ENCODE peak calls at places on chromosomes 6 and 20, in six cellular contexts. D, B, R, G, L and M are unnamed samples. For H3K4me1, the result is how much of the 10 kb centered on the place peaks cover.

GRCh38 chr6:127402890-127403617 is 56.1 kb downstream of the KIAA0408 start:
- DNase-seq in D (no peak), B (no peak), R (no peak), G (no peak), L (no peak), M (peak)

GRCh38 chr6:21305827-21306469 is 287.6 kb upstream of the SOX4 start:
- DNase-seq in D (no peak), B (no peak), R (no peak), G (no peak), L (no peak), M (no peak)

GRCh38 chr20:45904583-45905504 is 7.1 kb downstream of the PLTP start:
- DNase-seq in D (no peak), B (no peak), R (no peak), G (no peak), L (no peak), M (no peak)

GRCh38 chr6:85449818-85450577 is at the start of gene NT5E:
- DNase-seq in D (peak), B (peak), R (peak), G (peak), L (peak), M (peak)

GRCh38 chr6:48068326-48069191 is 42.4 kb downstream of the PTCHD4 start:
- DNase-seq in D (no peak), B (no peak), R (no peak), G (peak), L (peak), M (no peak)

GRCh38 chr6:106450645-106451044 is 90.1 kb downstream of the CRYBG1 start:
- DNase-seq in D (no peak), B (no peak), R (no peak), G (no peak), L (no peak), M (no peak)

GRCh38 chr6:150514806-150515362 is 84.8 kb upstream of the PLEKHG1 start:
- DNase-seq in D (no peak), B (no peak), R (no peak), G (no peak), L (no peak), M (no peak)

GRCh38 chr6:25026723-25027122 is 91.0 kb upstream of the RIPOR2 start:
- DNase-seq in D (no peak), B (no peak), R (no peak), G (no peak), L (no peak), M (peak)

GRCh38 chr20:63836335-63837133 is 5.5 kb upstream of the ZBTB46 start:
- DNase-seq in D (no peak), B (no peak), R (no peak), G (no peak), L (no peak), M (no peak)

GRCh38 chr6:4358414-4359107 is 223.2 kb upstream of the ECI2 start:
- DNase-seq in D (peak), B (peak), R (peak), G (peak), L (peak), M (no peak)

GRCh38 chr6:35089935-35090505 is 51.1 kb downstream of the TCP11 start:
- DNase-seq in D (no peak), B (no peak), R (no peak), G (peak), L (peak), M (no peak)

GRCh38 chr6:143060806-143061596 is at the start of gene AIG1:
- DNase-seq in D (peak), B (peak), R (no peak), G (peak), L (no peak), M (no peak)

GRCh38 chr6:89368107-89368506 is 15.6 kb upstream of the UBE2J1 start:
- DNase-seq in D (no peak), B (peak), R (peak), G (peak), L (peak), M (peak)

GRCh38 chr6:127518710-127519468 is at the start of gene MTCL3:
- DNase-seq in D (no peak), B (no peak), R (peak), G (peak), L (no peak), M (no peak)

GRCh38 chr6:52645976-52646375 is 24.9 kb upstream of the TMEM14A start:
- DNase-seq in D (no peak), B (no peak), R (no peak), G (no peak), L (no peak), M (no peak)

GRCh38 chr20:45136911-45137310 is 12.6 kb upstream of the WFDC12 start:
- DNase-seq in D (no peak), B (no peak), R (no peak), G (no peak), L (no peak), M (no peak)

GRCh38 chr6:7101290-7101689 is 6.5 kb upstream of the RREB1 start:
- DNase-seq in D (no peak), B (no peak), R (no peak), G (no peak), L (no peak), M (no peak)

GRCh38 chr6:19804362-19805145 is 32.6 kb upstream of the ID4 start:
- DNase-seq in D (peak), B (peak), R (peak), G (peak), L (peak), M (peak)

GRCh38 chr6:118080547-118080946 is 173.5 kb downstream of the SLC35F1 start:
- DNase-seq in D (no peak), B (no peak), R (no peak), G (peak), L (no peak), M (no peak)

GRCh38 chr20:8131598-8132014 is 460 bp upstream of the PLCB1 start:
- DNase-seq in D (no peak), B (no peak), R (no peak), G (no peak), L (no peak), M (peak)

GRCh38 chr6:170026272-170027110 is 264.4 kb downstream of the DLL1 start:
- DNase-seq in D (no peak), B (no peak), R (peak), G (no peak), L (peak), M (no peak)

GRCh38 chr20:12111431-12112088 is 193.9 kb downstream of the BTBD3 start:
- DNase-seq in D (no peak), B (no peak), R (no peak), G (no peak), L (no peak), M (peak)

GRCh38 chr6:45421700-45422540 is 44.2 kb upstream of the SUPT3H start:
- DNase-seq in D (peak), B (peak), R (peak), G (peak), L (peak), M (peak)

GRCh38 chr6:152700427-152700826 is 2.7 kb downstream of the MYCT1 start:
- DNase-seq in D (no peak), B (no peak), R (no peak), G (no peak), L (no peak), M (no peak)

GRCh38 chr20:41173161-41173721 is 35.9 kb downstream of the PLCG1 start:
- DNase-seq in D (peak), B (peak), R (peak), G (peak), L (peak), M (peak)

GRCh38 chr20:17610566-17611289 is 40.9 kb downstream of the DSTN start:
- DNase-seq in D (no peak), B (peak), R (no peak), G (peak), L (peak), M (peak)

GRCh38 chr6:5950448-5950847 is 56.3 kb downstream of the NRN1 start:
- DNase-seq in D (no peak), B (no peak), R (no peak), G (peak), L (no peak), M (no peak)

GRCh38 chr6:2542858-2543218 is 207.9 kb downstream of the MYLK4 start:
- DNase-seq in D (no peak), B (no peak), R (peak), G (no peak), L (no peak), M (peak)

GRCh38 chr20:33725607-33726264 is 5.6 kb upstream of the PXMP4 start:
- DNase-seq in D (no peak), B (no peak), R (no peak), G (no peak), L (no peak), M (no peak)

GRCh38 chr6:107323133-107323785 is 136.1 kb downstream of the PDSS2 start:
- DNase-seq in D (no peak), B (no peak), R (no peak), G (no peak), L (no peak), M (no peak)

GRCh38 chr6:82906951-82907350 is 158.7 kb downstream of the UBE3D start:
- DNase-seq in D (no peak), B (no peak), R (no peak), G (no peak), L (no peak), M (no peak)

DNA sequence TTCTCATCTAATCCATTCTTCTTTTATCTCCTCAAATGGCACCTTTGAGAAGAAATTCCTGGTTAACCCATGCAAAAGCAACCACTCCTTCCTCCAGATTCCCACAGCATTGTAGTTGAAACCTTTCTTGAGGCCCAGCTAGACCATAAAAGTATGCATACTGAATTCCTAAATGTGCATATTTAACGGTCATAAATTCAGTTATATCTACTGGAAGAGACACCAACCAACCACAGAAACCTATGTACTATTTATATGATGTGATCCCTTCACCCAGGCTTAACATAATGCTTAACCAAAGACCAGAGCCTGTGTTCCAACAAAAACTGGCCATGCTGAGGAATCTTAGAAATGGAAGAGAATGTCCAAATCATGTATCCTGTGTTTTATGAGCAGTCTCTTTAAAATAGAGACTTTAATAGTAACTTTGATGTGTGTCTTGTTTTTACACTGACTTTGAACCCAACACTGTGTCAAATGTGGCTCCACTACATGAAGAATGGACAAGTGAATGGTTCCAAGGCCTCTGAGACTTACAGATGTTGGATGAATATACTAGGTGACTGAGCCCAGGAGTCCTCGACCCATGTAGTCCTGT is 11.4 kb upstream of the TAF8 start:
- DNase-seq in D (no peak), B (no peak), R (no peak), G (no peak), L (no peak), M (no peak)
- H3K4me1 ChIP-seq in D (under half), B (under half), R (under half), G (under half), L (under half), M (under half)

DNA sequence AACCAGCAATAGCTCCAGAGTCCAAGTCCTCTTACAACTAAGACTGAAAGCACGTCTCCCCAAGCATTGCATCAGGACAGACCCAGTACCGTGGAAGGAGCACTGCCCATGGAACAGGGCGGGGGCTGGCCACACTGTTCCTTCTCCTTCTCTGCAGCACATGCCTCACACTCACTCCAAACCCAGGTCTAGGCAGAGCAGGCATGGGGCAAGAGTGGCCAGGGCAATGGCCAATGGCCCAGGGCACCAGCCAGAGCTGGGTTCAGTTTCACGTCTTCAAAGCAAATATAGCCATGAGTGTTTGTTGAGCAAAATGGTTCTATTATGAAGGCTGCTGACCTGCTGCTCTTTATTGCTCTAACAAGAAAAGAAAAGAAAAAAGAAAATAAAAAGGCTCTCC is 72.3 kb upstream of the PBOV1 start:
- DNase-seq in D (no peak), B (no peak), R (no peak), G (no peak), L (no peak), M (no peak)
- H3K27ac ChIP-seq in D (no peak), B (no peak), R (no peak), G (no peak), L (no peak), M (no peak)

GRCh38 chr20:51931321-51931720 is 129.0 kb upstream of the SALL4 start:
- DNase-seq in D (no peak), B (no peak), R (no peak), G (no peak), L (no peak), M (no peak)
- H3K4me1 ChIP-seq in D (under half), B (under half), R (under half), G (under half), L (under half), M (under half)

DNA sequence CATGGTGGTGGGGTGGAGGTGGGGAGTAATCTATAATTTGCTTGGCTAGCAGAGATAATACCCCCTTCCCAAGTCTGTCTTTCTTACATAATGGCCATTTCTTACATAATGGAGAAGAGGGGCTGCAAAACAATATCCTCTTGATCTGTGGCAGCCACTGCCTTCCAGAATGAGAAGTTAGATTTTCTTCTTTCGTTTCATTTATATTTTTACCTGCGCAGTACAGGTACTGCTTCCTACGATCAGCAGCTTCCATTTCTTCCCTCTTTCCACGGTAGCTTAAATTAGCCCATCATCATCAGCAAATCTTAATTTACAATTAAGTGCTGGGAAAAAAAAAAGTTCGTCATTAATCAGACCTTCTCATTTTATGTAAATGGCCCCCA is 30.2 kb downstream of the GNAS start:
- DNase-seq in D (no peak), B (no peak), R (no peak), G (no peak), L (no peak), M (no peak)
- H3K27ac ChIP-seq in D (peak), B (no peak), R (no peak), G (no peak), L (no peak), M (no peak)

GRCh38 chr6:26131618-26132017 is 44.4 kb downstream of the HFE start:
- DNase-seq in D (no peak), B (no peak), R (no peak), G (no peak), L (no peak), M (no peak)
- H3K4me1 ChIP-seq in D (under half), B (under half), R (under half), G (under half), L (under half), M (under half)

DNA sequence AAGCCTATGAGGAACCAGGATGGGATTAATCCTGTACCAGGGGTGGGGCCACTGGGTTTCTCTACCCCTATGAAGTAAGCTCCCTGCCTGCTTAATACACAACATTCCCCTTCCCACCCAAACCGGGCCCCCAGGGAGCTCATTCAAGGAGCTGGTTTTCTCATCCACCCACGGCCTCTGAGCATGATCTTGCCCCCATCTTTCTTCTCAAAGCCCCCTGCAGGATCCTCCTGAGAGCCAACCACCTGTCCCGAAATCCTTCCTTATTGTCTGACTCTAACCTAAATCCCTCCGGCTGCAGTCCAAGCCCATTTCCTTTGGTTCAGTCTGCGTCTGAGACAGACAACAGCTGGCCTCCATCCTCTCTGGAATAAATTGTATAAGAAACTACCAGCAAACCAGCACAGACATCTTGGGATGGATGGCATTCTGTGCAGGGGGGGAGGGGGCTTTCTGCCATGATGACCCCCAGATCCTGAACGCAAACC is 21.0 kb downstream of the KCNK5 start:
- DNase-seq in D (no peak), B (no peak), R (no peak), G (no peak), L (no peak), M (no peak)
- H3K27ac ChIP-seq in D (no peak), B (peak), R (peak), G (no peak), L (no peak), M (no peak)

GRCh38 chr20:23142162-23143050 is 56.3 kb upstream of the CD93 start:
- DNase-seq in D (no peak), B (no peak), R (no peak), G (no peak), L (peak), M (no peak)

GRCh38 chr20:23145281-23145700 is 59.2 kb upstream of the CD93 start:
- DNase-seq in D (peak), B (no peak), R (peak), G (no peak), L (peak), M (no peak)

GRCh38 chr20:23143098-23143497 is 57.0 kb upstream of the CD93 start:
- DNase-seq in D (peak), B (peak), R (peak), G (no peak), L (peak), M (no peak)

GRCh38 chr20:23144856-23145255 is 58.7 kb upstream of the CD93 start:
- DNase-seq in D (no peak), B (no peak), R (no peak), G (no peak), L (no peak), M (no peak)

GRCh38 chr20:23143986-23144695 is 58.0 kb upstream of the CD93 start:
- DNase-seq in D (no peak), B (no peak), R (no peak), G (no peak), L (peak), M (no peak)
- H3K4me1 ChIP-seq in D (under half), B (half or more), R (under half), G (under half), L (under half), M (under half)

DNA sequence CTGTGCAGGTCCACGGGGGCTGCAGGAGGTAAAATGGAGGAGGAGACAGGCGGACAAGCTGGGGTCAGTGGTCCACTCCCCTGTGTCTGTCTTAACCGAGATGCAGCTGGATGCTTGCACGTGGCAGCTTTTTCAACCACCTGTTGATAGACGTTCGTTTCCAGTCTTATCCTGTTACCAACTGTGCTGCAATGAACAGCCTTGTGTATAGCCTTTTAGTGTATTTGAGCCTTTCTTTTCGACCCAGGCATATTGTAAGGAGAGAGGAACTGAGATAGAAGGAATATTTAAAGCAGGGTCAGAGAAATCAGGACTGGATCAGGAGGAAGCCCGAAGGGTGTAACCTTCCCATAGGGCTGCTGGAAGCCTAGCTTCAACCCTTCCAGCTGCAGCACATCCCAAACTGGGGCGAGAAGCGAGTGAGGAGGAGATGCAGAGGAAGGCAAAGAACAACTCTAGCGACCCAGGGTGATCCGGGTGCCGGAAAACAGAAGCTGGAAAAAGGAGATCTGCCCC is 11.4 kb downstream of the TRIM31 start:
- DNase-seq in D (no peak), B (no peak), R (no peak), G (peak), L (no peak), M (peak)
- H3K27ac ChIP-seq in D (no peak), B (no peak), R (peak), G (no peak), L (no peak), M (no peak)